ENCODE peak calls at places on chromosomes 7 and 10, in four cellular contexts. U is cardiac fibroblast; H is hepatocyte; E is CD8-positive, alpha-beta T cell. C is an unnamed sample.

GRCh38 chr7:35036361-35037171 is 719 bp downstream of the DPY19L1 start:
- DNase-seq in E (peak), H (peak), U (peak), C (no peak)

GRCh38 chr10:613217-613616 is 76.3 kb downstream of the DIP2C start:
- DNase-seq in U (no peak), H (peak), E (no peak), C (no peak)

GRCh38 chr10:12130237-12130872 is 878 bp downstream of the SEC61A2 start:
- DNase-seq in U (peak), E (peak), H (peak), C (peak)

GRCh38 chr10:89167915-89168314 is 39.2 kb downstream of the CH25H start:
- DNase-seq in H (no peak), U (no peak), E (no peak), C (no peak)

GRCh38 chr7:88109612-88110011 is 110.2 kb downstream of the SRI start:
- DNase-seq in H (no peak), U (no peak), E (no peak), C (no peak)

GRCh38 chr10:13276749-13277394 is 23.0 kb downstream of the PHYH start:
- DNase-seq in H (no peak), U (peak), E (no peak), C (peak)

GRCh38 chr7:139043823-139044812 is 8.3 kb upstream of the ZC3HAV1L start:
- DNase-seq in H (no peak), E (peak), U (no peak), C (no peak)

GRCh38 chr7:108024538-108024937 is 21.6 kb upstream of the LAMB1 start:
- DNase-seq in E (no peak), U (no peak), H (no peak), C (no peak)

GRCh38 chr10:15548331-15548730 is 171.4 kb downstream of the ITGA8 start:
- DNase-seq in U (no peak), E (no peak), H (no peak), C (no peak)

GRCh38 chr10:119370046-119370770 is 162.8 kb downstream of the GRK5 start:
- DNase-seq in U (peak), E (no peak), H (peak), C (peak)

GRCh38 chr10:119370972-119371703 is 163.8 kb downstream of the GRK5 start:
- DNase-seq in H (no peak), E (no peak), U (peak), C (peak)

GRCh38 chr10:119368991-119369869 is 161.9 kb downstream of the GRK5 start:
- DNase-seq in H (no peak), U (no peak), E (no peak), C (no peak)

GRCh38 chr10:119374236-119374635 is 166.9 kb downstream of the GRK5 start:
- DNase-seq in H (no peak), U (no peak), E (no peak), C (no peak)

GRCh38 chr10:119371704-119372663 is 164.6 kb downstream of the GRK5 start:
- DNase-seq in U (peak), H (no peak), E (no peak), C (no peak)
- TF ChIP-seq CTCF in U (no peak), H (no peak), E (no peak), C (no peak)

GRCh38 chr10:29408847-29409240 is 120.0 kb downstream of the LYZL1 start:
- DNase-seq in H (no peak), U (no peak), E (no peak), C (no peak)
- H3K4me3 ChIP-seq in H (no peak), U (peak), E (peak), C (peak)

GRCh38 chr7:150378115-150378852 is 846 bp upstream of the ZNF775 start:
- DNase-seq in H (peak), U (peak), E (peak), C (no peak)
- TF ChIP-seq CTCF in H (peak), U (peak), E (no peak), C (peak)

GRCh38 chr10:93751832-93752231 is 5.9 kb upstream of the LGI1 start:
- DNase-seq in E (no peak), H (peak), U (peak), C (no peak)
- H3K4me3 ChIP-seq in E (no peak), H (no peak), U (no peak), C (no peak)

GRCh38 chr10:132101529-132101928 is 35.8 kb downstream of the JAKMIP3 start:
- DNase-seq in E (no peak), H (no peak), U (no peak), C (no peak)
- TF ChIP-seq CTCF in E (no peak), H (no peak), U (peak), C (no peak)